ENCODE peak calls at places on chromosomes 7 and 10, in seven cellular contexts. J is aorta; N is naive thymus-derived CD4-positive, alpha-beta T cell; S is astrocyte; Z is psoas muscle; D is endothelial cell of umbilical vein; U is mammary epithelial cell. F is an unnamed sample.

GRCh38 chr7:129530881-129531391 is 28.6 kb downstream of the SMKR1 start:
- DNase-seq in Z (no peak), D (peak; percentile 47), J (no peak), U (peak; percentile 94), S (peak; percentile 81), N (peak; percentile 58), F (no peak)

GRCh38 chr10:21497177-21497807 is 28.2 kb downstream of the SKIDA1 start:
- DNase-seq in U (peak; percentile 81), Z (peak; percentile 92), J (peak; percentile 97), N (peak; percentile 49), S (peak; percentile 63), D (peak; percentile 83), F (peak; percentile 90)

GRCh38 chr7:97770845-97771244 is 39.0 kb downstream of the TAC1 start:
- DNase-seq in U (peak; percentile 4), Z (no peak), J (no peak), S (no peak), D (no peak), N (no peak), F (no peak)

GRCh38 chr10:103666109-103666508 is 172.6 kb downstream of the NEURL1 start:
- DNase-seq in S (no peak), Z (peak; percentile 69), J (no peak), D (no peak), N (no peak), U (no peak), F (no peak)

GRCh38 chr7:8254667-8255066 is 7.3 kb downstream of the ICA1 start:
- DNase-seq in D (no peak), S (no peak), N (no peak), Z (no peak), U (no peak), J (no peak), F (no peak)

GRCh38 chr10:90799172-90799571 is 58.7 kb downstream of the HTR7 start:
- DNase-seq in D (no peak), N (no peak), S (no peak), Z (no peak), U (no peak), J (no peak), F (no peak)

GRCh38 chr10:75019360-75019759 is 92.1 kb upstream of the SAMD8 start:
- DNase-seq in N (no peak), Z (no peak), D (peak; percentile 42), J (no peak), S (peak; percentile 25), U (peak; percentile 7), F (no peak)

GRCh38 chr7:33501368-33501767 is 372.0 kb downstream of the BBS9 start:
- DNase-seq in Z (no peak), N (no peak), S (no peak), U (no peak), D (no peak), J (no peak), F (no peak)

GRCh38 chr10:48431871-48432270 is 125.4 kb downstream of the MAPK8 start:
- DNase-seq in U (no peak), J (no peak), Z (no peak), D (no peak), S (peak; percentile 26), N (no peak), F (no peak)

GRCh38 chr7:2417981-2418481 is 14.6 kb downstream of the CHST12 start:
- DNase-seq in D (no peak), Z (no peak), U (peak; percentile 35), N (peak; percentile 37), J (no peak), S (peak; percentile 44), F (no peak)

GRCh38 chr7:22812350-22812749 is 10.3 kb downstream of the TOMM7 start:
- DNase-seq in U (no peak), N (no peak), Z (no peak), J (no peak), S (no peak), D (no peak), F (no peak)
- H3K27ac ChIP-seq in U (no peak overlapping the region), N (no peak overlapping the region), Z (peak overlapping the region; percentile 81), J (no peak overlapping the region), S (no peak overlapping the region), D (no peak overlapping the region), F (no peak overlapping the region)

DNA sequence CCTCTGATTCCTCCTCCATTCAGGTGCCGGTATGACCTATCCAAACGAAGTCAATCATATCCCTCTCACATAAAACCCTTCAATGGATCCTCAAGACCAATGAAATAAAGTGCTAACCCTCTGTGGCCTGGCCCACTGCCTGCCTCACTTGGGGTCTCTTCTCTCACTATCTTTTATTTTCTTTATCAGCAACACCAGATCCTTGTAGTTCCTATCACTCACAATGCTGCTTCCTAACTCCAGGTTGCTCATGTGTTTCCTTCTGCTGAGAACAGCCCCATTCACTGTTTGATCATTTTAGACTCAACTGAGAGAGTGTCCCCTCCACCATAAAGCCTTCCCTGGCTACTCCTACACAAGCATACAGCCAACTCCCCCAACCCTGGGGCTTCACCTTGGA is 180.6 kb downstream of the DOCK4 start:
- DNase-seq in D (peak; percentile 51), U (no peak), Z (no peak), S (no peak), J (no peak), N (no peak), F (no peak)
- H3K4me3 ChIP-seq in D (no peak overlapping the region), U (no peak overlapping the region), Z (no peak overlapping the region), S (no peak overlapping the region), J (no peak overlapping the region), N (no peak overlapping the region), F (no peak overlapping the region)

DNA sequence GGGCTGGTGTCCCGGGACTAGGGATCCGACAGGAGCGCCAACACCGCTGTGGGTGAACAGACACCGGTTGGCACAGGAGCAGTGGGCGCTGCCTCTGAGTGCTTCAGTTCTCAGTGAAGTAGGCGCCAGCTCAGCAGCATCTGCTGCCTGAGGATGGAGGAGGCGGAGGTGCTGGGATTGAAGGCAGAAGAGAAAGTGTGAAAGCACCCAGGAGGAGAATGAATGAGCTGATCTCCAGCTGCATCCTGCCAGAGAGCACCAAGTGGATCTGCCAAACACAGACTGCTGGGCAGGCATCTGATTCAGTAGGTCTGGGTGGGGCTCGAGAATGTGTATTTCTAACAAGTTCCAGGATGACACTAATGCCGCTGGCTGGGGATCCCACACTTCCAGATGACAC is 74.5 kb downstream of the LANCL2 start:
- DNase-seq in U (peak; percentile 31), J (no peak), S (peak; percentile 32), D (no peak), N (no peak), Z (no peak), F (no peak)
- H3K27ac ChIP-seq in U (no peak overlapping the region), J (no peak overlapping the region), S (no peak overlapping the region), D (no peak overlapping the region), N (no peak overlapping the region), Z (peak overlapping the region; percentile 36), F (no peak overlapping the region)

DNA sequence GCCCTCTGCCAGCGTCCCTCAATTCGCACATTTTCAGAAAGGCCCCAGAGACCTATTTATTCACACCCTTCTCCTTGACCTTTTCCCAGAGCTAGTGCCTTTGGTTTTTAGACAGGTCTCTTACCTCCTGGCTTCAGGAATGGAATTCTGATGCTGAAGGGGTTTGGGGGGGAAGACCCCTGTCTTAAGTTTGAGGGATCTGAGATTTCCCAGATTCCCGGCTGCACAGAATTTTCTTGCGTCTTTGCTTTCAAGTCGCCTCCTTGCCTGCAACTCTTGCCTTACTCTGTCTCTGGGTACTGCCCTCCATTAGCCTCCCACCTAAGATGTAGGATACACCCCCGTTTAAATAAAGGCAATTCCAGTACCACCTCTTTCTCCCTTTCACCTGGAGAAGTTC is 1.9 kb downstream of the GATA3 start:
- DNase-seq in J (no peak), U (no peak), Z (no peak), N (no peak), D (peak; percentile 34), S (no peak), F (no peak)
- H3K4me3 ChIP-seq in J (no peak overlapping the region), U (peak overlapping the region; percentile 87), Z (peak overlapping the region; percentile 63), N (peak overlapping the region; percentile 87), D (peak overlapping the region; percentile 91), S (no peak overlapping the region), F (no peak overlapping the region)

GRCh38 chr10:17665742-17666141 is 21.8 kb downstream of the STAM start:
- DNase-seq in N (no peak), D (peak; percentile 76), S (peak; percentile 90), Z (no peak), U (peak; percentile 77), J (no peak), F (no peak)
- H3K27ac ChIP-seq in N (no peak overlapping the region), D (peak overlapping the region; percentile 67), S (peak overlapping the region; percentile 94), Z (peak overlapping the region; percentile 56), U (peak overlapping the region; percentile 90), J (no peak overlapping the region), F (peak overlapping the region; percentile 53)

GRCh38 chr10:1596482-1596881 is 140.8 kb downstream of the ADARB2 start:
- DNase-seq in D (no peak), Z (no peak), U (no peak), J (no peak), N (no peak), S (no peak), F (no peak)
- H3K4me3 ChIP-seq in D (no peak overlapping the region), Z (no peak overlapping the region), U (no peak overlapping the region), J (no peak overlapping the region), N (no peak overlapping the region), S (no peak overlapping the region), F (no peak overlapping the region)

F was measured in ovary.